ENCODE peak calls at places on chromosomes 3 and 15, in five cellular contexts. One of them, this sample, is unnamed.

GRCh38 chr3:140292684-140293083 is 357.7 kb downstream of the CLSTN2 start:
- DNase-seq in mesenchymal stem cell: peak; percentile 20
- DNase-seq in CD4-positive, CD25-positive, alpha-beta regulatory T cell: no peak
- DNase-seq in HL-60: no peak
- DNase-seq in trophoblast cell: no peak
- DNase-seq in this sample: no peak

GRCh38 chr15:31268108-31268501 is 58.5 kb upstream of the KLF13 start:
- DNase-seq in HL-60: no peak
- DNase-seq in mesenchymal stem cell: no peak
- DNase-seq in trophoblast cell: no peak
- DNase-seq in CD4-positive, CD25-positive, alpha-beta regulatory T cell: no peak
- DNase-seq in this sample: no peak

GRCh38 chr3:127442551-127442950 is 148.0 kb downstream of the TPRA1 start:
- DNase-seq in HL-60: no peak
- DNase-seq in trophoblast cell: no peak
- DNase-seq in CD4-positive, CD25-positive, alpha-beta regulatory T cell: no peak
- DNase-seq in mesenchymal stem cell: no peak
- DNase-seq in this sample: no peak

GRCh38 chr15:76668900-76669299 is 236.2 kb downstream of the SCAPER start:
- DNase-seq in HL-60: no peak
- DNase-seq in CD4-positive, CD25-positive, alpha-beta regulatory T cell: no peak
- DNase-seq in trophoblast cell: no peak
- DNase-seq in mesenchymal stem cell: no peak
- DNase-seq in this sample: no peak

GRCh38 chr3:113557374-113557773 is 25.0 kb downstream of the SIDT1 start:
- DNase-seq in mesenchymal stem cell: peak; percentile 44
- DNase-seq in HL-60: no peak
- DNase-seq in CD4-positive, CD25-positive, alpha-beta regulatory T cell: no peak
- DNase-seq in trophoblast cell: no peak
- DNase-seq in this sample: no peak

GRCh38 chr3:114640126-114640525 is 346.3 kb downstream of the TIGIT start:
- DNase-seq in mesenchymal stem cell: no peak
- DNase-seq in trophoblast cell: no peak
- DNase-seq in HL-60: no peak
- DNase-seq in CD4-positive, CD25-positive, alpha-beta regulatory T cell: no peak
- DNase-seq in this sample: no peak

GRCh38 chr3:134752761-134753461 is 42.1 kb upstream of the EPHB1 start:
- DNase-seq in trophoblast cell: no peak
- DNase-seq in CD4-positive, CD25-positive, alpha-beta regulatory T cell: no peak
- DNase-seq in HL-60: no peak
- DNase-seq in mesenchymal stem cell: no peak
- DNase-seq in this sample: no peak

GRCh38 chr15:25643120-25643519 is 204.3 kb upstream of the UBE3A start:
- DNase-seq in mesenchymal stem cell: no peak
- DNase-seq in CD4-positive, CD25-positive, alpha-beta regulatory T cell: no peak
- DNase-seq in HL-60: no peak
- DNase-seq in trophoblast cell: no peak
- DNase-seq in this sample: no peak

GRCh38 chr3:13133471-13133981 is 60.3 kb upstream of the IQSEC1 start:
- DNase-seq in HL-60: no peak
- DNase-seq in CD4-positive, CD25-positive, alpha-beta regulatory T cell: no peak
- DNase-seq in mesenchymal stem cell: no peak
- DNase-seq in trophoblast cell: no peak
- DNase-seq in this sample: no peak

GRCh38 chr3:86991482-86991815 is 500 bp upstream of the VGLL3 start:
- DNase-seq in trophoblast cell: no peak
- DNase-seq in mesenchymal stem cell: no peak
- DNase-seq in CD4-positive, CD25-positive, alpha-beta regulatory T cell: no peak
- DNase-seq in HL-60: no peak
- DNase-seq in this sample: no peak
- H3K4me3 ChIP-seq in trophoblast cell: peak overlapping the region; percentile 80
- H3K4me3 ChIP-seq in mesenchymal stem cell: peak overlapping the region; percentile 97
- H3K4me3 ChIP-seq in CD4-positive, CD25-positive, alpha-beta regulatory T cell: no peak overlapping the region
- H3K4me3 ChIP-seq in HL-60: no peak overlapping the region
- H3K4me3 ChIP-seq in this sample: peak overlapping the region; percentile 54

GRCh38 chr15:70475439-70475781 is 287.9 kb downstream of the UACA start:
- DNase-seq in HL-60: no peak
- DNase-seq in trophoblast cell: no peak
- DNase-seq in mesenchymal stem cell: no peak
- DNase-seq in CD4-positive, CD25-positive, alpha-beta regulatory T cell: no peak
- DNase-seq in this sample: no peak

GRCh38 chr15:70476441-70476840 is 286.9 kb downstream of the UACA start:
- DNase-seq in mesenchymal stem cell: no peak
- DNase-seq in trophoblast cell: no peak
- DNase-seq in HL-60: no peak
- DNase-seq in CD4-positive, CD25-positive, alpha-beta regulatory T cell: no peak
- DNase-seq in this sample: no peak

GRCh38 chr15:70474682-70475438 is 288.5 kb downstream of the UACA start:
- DNase-seq in HL-60: no peak
- DNase-seq in CD4-positive, CD25-positive, alpha-beta regulatory T cell: no peak
- DNase-seq in trophoblast cell: peak; percentile 25
- DNase-seq in mesenchymal stem cell: peak; percentile 68
- DNase-seq in this sample: no peak

GRCh38 chr15:70474367-70474681 is 289.0 kb downstream of the UACA start:
- DNase-seq in trophoblast cell: no peak
- DNase-seq in CD4-positive, CD25-positive, alpha-beta regulatory T cell: no peak
- DNase-seq in mesenchymal stem cell: no peak
- DNase-seq in HL-60: no peak
- DNase-seq in this sample: no peak

DNA sequence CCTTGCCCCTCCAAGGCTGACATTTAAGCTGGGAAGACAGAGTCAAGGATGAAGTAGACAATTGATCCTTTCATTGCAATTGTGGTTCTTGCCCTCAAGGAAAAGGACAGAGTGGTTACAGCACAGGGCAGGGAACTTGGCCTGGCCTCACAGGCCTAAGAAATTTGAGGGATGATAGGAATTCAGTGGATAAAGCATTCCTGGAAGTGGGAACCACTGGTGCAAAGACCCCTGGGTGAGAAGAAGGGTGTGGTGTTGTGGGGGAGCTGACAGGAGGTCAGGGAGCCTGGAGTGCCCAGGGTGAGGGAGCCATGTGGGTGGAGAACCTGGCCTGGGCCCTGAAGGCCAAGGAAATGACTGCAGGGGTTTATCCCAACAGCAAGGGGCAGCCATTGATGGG is 287.4 kb downstream of the UACA start:
- DNase-seq in trophoblast cell: no peak
- DNase-seq in mesenchymal stem cell: no peak
- DNase-seq in HL-60: no peak
- DNase-seq in CD4-positive, CD25-positive, alpha-beta regulatory T cell: no peak
- DNase-seq in this sample: no peak
- H3K27ac ChIP-seq in trophoblast cell: no peak overlapping the region
- H3K27ac ChIP-seq in mesenchymal stem cell: no peak overlapping the region
- H3K27ac ChIP-seq in HL-60: no peak overlapping the region
- H3K27ac ChIP-seq in CD4-positive, CD25-positive, alpha-beta regulatory T cell: no peak overlapping the region
- H3K27ac ChIP-seq in this sample: no peak overlapping the region

GRCh38 chr3:149965278-149965677 is 5.4 kb downstream of the PFN2 start:
- DNase-seq in CD4-positive, CD25-positive, alpha-beta regulatory T cell: no peak
- DNase-seq in HL-60: no peak
- DNase-seq in mesenchymal stem cell: peak; percentile 38
- DNase-seq in trophoblast cell: no peak
- DNase-seq in this sample: no peak

GRCh38 chr3:149968216-149968615 is 2.5 kb downstream of the PFN2 start:
- DNase-seq in CD4-positive, CD25-positive, alpha-beta regulatory T cell: no peak
- DNase-seq in HL-60: no peak
- DNase-seq in trophoblast cell: no peak
- DNase-seq in mesenchymal stem cell: peak; percentile 28
- DNase-seq in this sample: no peak

GRCh38 chr3:149964296-149964695 is 6.4 kb downstream of the PFN2 start:
- DNase-seq in CD4-positive, CD25-positive, alpha-beta regulatory T cell: no peak
- DNase-seq in HL-60: no peak
- DNase-seq in mesenchymal stem cell: peak; percentile 10
- DNase-seq in trophoblast cell: no peak
- DNase-seq in this sample: no peak

GRCh38 chr3:149969110-149969944 is 1.4 kb downstream of the PFN2 start:
- DNase-seq in trophoblast cell: peak; percentile 61
- DNase-seq in HL-60: no peak
- DNase-seq in CD4-positive, CD25-positive, alpha-beta regulatory T cell: no peak
- DNase-seq in mesenchymal stem cell: peak; percentile 91
- DNase-seq in this sample: peak; percentile 62

DNA sequence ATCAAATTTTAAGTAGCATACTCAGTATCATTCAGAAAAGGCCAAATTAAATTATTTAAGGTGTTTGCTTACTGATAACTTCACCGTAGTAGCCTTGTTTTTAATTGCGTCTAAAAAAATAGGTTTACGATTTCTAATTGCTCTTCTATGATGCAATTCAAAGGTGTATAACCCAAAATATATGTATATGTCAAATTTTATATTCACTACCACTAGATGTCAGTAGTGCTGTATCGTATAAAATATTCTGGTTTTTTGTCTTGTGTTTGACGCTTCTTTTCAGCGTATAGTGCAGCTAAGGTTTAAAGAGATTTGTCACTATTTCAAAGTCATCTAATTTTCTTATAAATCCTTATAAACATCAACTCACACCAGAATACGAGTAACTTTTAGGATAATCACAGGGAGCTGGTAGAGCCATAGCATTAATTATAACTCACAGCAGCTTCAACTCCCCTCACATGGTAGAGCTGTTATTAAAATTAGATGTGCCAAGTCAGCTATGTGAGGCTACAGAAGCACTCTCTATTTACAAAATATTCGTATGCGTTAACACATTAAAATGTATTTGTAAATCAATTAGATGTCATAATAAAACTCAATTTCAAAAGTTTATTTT is 3.5 kb downstream of the PFN2 start:
- DNase-seq in HL-60: no peak
- DNase-seq in CD4-positive, CD25-positive, alpha-beta regulatory T cell: no peak
- DNase-seq in trophoblast cell: peak; percentile 13
- DNase-seq in mesenchymal stem cell: peak; percentile 72
- DNase-seq in this sample: no peak
- H3K4me3 ChIP-seq in HL-60: no peak overlapping the region
- H3K4me3 ChIP-seq in CD4-positive, CD25-positive, alpha-beta regulatory T cell: no peak overlapping the region
- H3K4me3 ChIP-seq in trophoblast cell: no peak overlapping the region
- H3K4me3 ChIP-seq in mesenchymal stem cell: peak overlapping the region; percentile 90
- H3K4me3 ChIP-seq in this sample: no peak overlapping the region

GRCh38 chr3:49005298-49005680 is 1.9 kb upstream of the WDR6 start:
- DNase-seq in HL-60: no peak
- DNase-seq in CD4-positive, CD25-positive, alpha-beta regulatory T cell: no peak
- DNase-seq in mesenchymal stem cell: no peak
- DNase-seq in trophoblast cell: no peak
- DNase-seq in this sample: no peak
- H3K27ac ChIP-seq in HL-60: no peak overlapping the region
- H3K27ac ChIP-seq in CD4-positive, CD25-positive, alpha-beta regulatory T cell: no peak overlapping the region
- H3K27ac ChIP-seq in mesenchymal stem cell: no peak overlapping the region
- H3K27ac ChIP-seq in trophoblast cell: no peak overlapping the region
- H3K27ac ChIP-seq in this sample: no peak overlapping the region

This sample was measured in WERI-Rb-1.